ENCODE peak calls at places on chromosome 2, in four cellular contexts. One of them, this sample, is unnamed.

GRCh38 chr2:224099846-224100643 is 61.0 kb upstream of the SERPINE2 start:
- DNase-seq in activated CD4-positive, alpha-beta T cell treated with anti-CD3 and anti-CD28 coated beads for 1 hour: no peak
- DNase-seq in NAMALWA: no peak
- DNase-seq in COLO829: peak; percentile 65
- DNase-seq in this sample: no peak

GRCh38 chr2:129396980-129397599 is 582.4 kb upstream of the RAB6C start:
- DNase-seq in COLO829: peak; percentile 30
- DNase-seq in activated CD4-positive, alpha-beta T cell treated with anti-CD3 and anti-CD28 coated beads for 1 hour: no peak
- DNase-seq in NAMALWA: peak; percentile 51
- DNase-seq in this sample: peak; percentile 46

GRCh38 chr2:98148968-98149697 is 62.2 kb downstream of the VWA3B start:
- DNase-seq in NAMALWA: peak; percentile 21
- DNase-seq in activated CD4-positive, alpha-beta T cell treated with anti-CD3 and anti-CD28 coated beads for 1 hour: no peak
- DNase-seq in COLO829: no peak
- DNase-seq in this sample: peak; percentile 14

GRCh38 chr2:219434468-219434717 is 250 bp upstream of the SPEG start:
- DNase-seq in NAMALWA: no peak
- DNase-seq in activated CD4-positive, alpha-beta T cell treated with anti-CD3 and anti-CD28 coated beads for 1 hour: no peak
- DNase-seq in COLO829: no peak
- DNase-seq in this sample: no peak

GRCh38 chr2:36562973-36563532 is 34.9 kb downstream of the FEZ2 start:
- DNase-seq in activated CD4-positive, alpha-beta T cell treated with anti-CD3 and anti-CD28 coated beads for 1 hour: no peak
- DNase-seq in NAMALWA: no peak
- DNase-seq in COLO829: no peak
- DNase-seq in this sample: peak; percentile 47

GRCh38 chr2:18684202-18685040 is 95.1 kb upstream of the NT5C1B start:
- DNase-seq in NAMALWA: no peak
- DNase-seq in activated CD4-positive, alpha-beta T cell treated with anti-CD3 and anti-CD28 coated beads for 1 hour: no peak
- DNase-seq in COLO829: no peak
- DNase-seq in this sample: peak; percentile 8

GRCh38 chr2:74414913-74415761 is 6.3 kb downstream of the C2orf81 start:
- DNase-seq in NAMALWA: no peak
- DNase-seq in activated CD4-positive, alpha-beta T cell treated with anti-CD3 and anti-CD28 coated beads for 1 hour: no peak
- DNase-seq in COLO829: no peak
- DNase-seq in this sample: no peak

GRCh38 chr2:18311413-18311812 is 249.0 kb downstream of the RDH14 start:
- DNase-seq in activated CD4-positive, alpha-beta T cell treated with anti-CD3 and anti-CD28 coated beads for 1 hour: no peak
- DNase-seq in COLO829: no peak
- DNase-seq in NAMALWA: no peak
- DNase-seq in this sample: no peak

GRCh38 chr2:160583162-160583522 is 89.5 kb upstream of the RBMS1 start:
- DNase-seq in activated CD4-positive, alpha-beta T cell treated with anti-CD3 and anti-CD28 coated beads for 1 hour: no peak
- DNase-seq in COLO829: no peak
- DNase-seq in NAMALWA: no peak
- DNase-seq in this sample: no peak

GRCh38 chr2:17961789-17962188 is 83.3 kb downstream of the KCNS3 start:
- DNase-seq in COLO829: no peak
- DNase-seq in NAMALWA: no peak
- DNase-seq in activated CD4-positive, alpha-beta T cell treated with anti-CD3 and anti-CD28 coated beads for 1 hour: no peak
- DNase-seq in this sample: no peak